ENCODE peak calls at places on chromosomes 11 and 22, in nine cellular contexts. L is lung, E is H1, O is Calu3, C is DND-41, H is fibroblast of lung, P is sigmoid colon, J is AG09309, Q is fibroblast of mammary gland. B is an unnamed sample.

GRCh38 chr11:92071660-92072059 is 153.0 kb upstream of the FAT3 start:
- DNase-seq in L (no peak), E (no peak), O (no peak), C (no peak), H (no peak), P (no peak), J (no peak), Q (no peak), B (no peak)

GRCh38 chr22:25199726-25200520 is at the start of gene CRYBB3:
- DNase-seq in L (no peak), E (no peak), O (no peak), C (no peak), H (no peak), P (no peak), J (no peak), Q (no peak), B (no peak)

GRCh38 chr22:26273011-26273675 is 103.9 kb downstream of the SEZ6L start:
- DNase-seq in L (no peak), E (no peak), O (no peak), C (no peak), H (no peak), P (no peak), J (no peak), Q (no peak), B (no peak)

GRCh38 chr11:16613401-16614381 is 124.8 kb upstream of the C11orf58 start:
- DNase-seq in L (peak; percentile 86), E (peak; percentile 92), O (peak; percentile 89), C (peak; percentile 49), H (peak; percentile 76), P (peak; percentile 89), J (peak; percentile 18), Q (peak; percentile 75), B (peak; percentile 88)

GRCh38 chr22:32684822-32685187 is 116.7 kb upstream of the TIMP3 start:
- DNase-seq in L (no peak), E (no peak), O (no peak), C (no peak), H (peak; percentile 63), P (no peak), J (no peak), Q (no peak), B (no peak)

GRCh38 chr11:111347723-111348115 is 31.4 kb downstream of the POU2AF1 start:
- DNase-seq in L (no peak), E (no peak), O (no peak), C (no peak), H (peak; percentile 46), P (no peak), J (no peak), Q (peak; percentile 93), B (no peak)

GRCh38 chr11:72789493-72790131 is 4.2 kb downstream of the STARD10 start:
- DNase-seq in L (no peak), E (no peak), O (no peak), C (no peak), H (peak; percentile 72), P (no peak), J (no peak), Q (peak; percentile 73), B (no peak)

GRCh38 chr11:65695459-65696241 is 16.4 kb upstream of the KAT5 start:
- DNase-seq in L (no peak), E (no peak), O (peak; percentile 81), C (no peak), H (no peak), P (no peak), J (no peak), Q (no peak), B (no peak)

GRCh38 chr11:75664366-75664765 is 4.5 kb downstream of the MAP6 start:
- DNase-seq in L (no peak), E (no peak), O (no peak), C (no peak), H (no peak), P (no peak), J (no peak), Q (no peak), B (no peak)

GRCh38 chr11:93541884-93542752 is 1.1 kb downstream of the SMCO4 start:
- DNase-seq in L (peak; percentile 39), E (no peak), O (peak; percentile 24), C (peak; percentile 73), H (peak; percentile 82), P (peak; percentile 78), J (no peak), Q (peak; percentile 71), B (no peak)

GRCh38 chr11:111836766-111837165 is 34.6 kb downstream of the ALG9 start:
- DNase-seq in L (no peak), E (no peak), O (no peak), C (no peak), H (peak; percentile 36), P (no peak), J (no peak), Q (peak; percentile 83), B (no peak)

GRCh38 chr11:134261000-134261399 is 7.6 kb downstream of the ACAD8 start:
- DNase-seq in L (no peak), E (no peak), O (no peak), C (no peak), H (no peak), P (no peak), J (no peak), Q (no peak), B (no peak)

GRCh38 chr22:29079218-29079901 is 6.5 kb downstream of the KREMEN1 start:
- DNase-seq in L (no peak), E (no peak), O (no peak), C (peak; percentile 84), H (peak; percentile 36), P (no peak), J (no peak), Q (no peak), B (no peak)

GRCh38 chr11:95793111-95793510 is 2.8 kb downstream of the CEP57 start:
- DNase-seq in L (no peak), E (no peak), O (no peak), C (no peak), H (no peak), P (no peak), J (no peak), Q (peak; percentile 38), B (no peak)

GRCh38 chr22:37854946-37855345 is 5.7 kb downstream of the EIF3L start:
- DNase-seq in L (no peak), E (no peak), O (no peak), C (no peak), H (no peak), P (no peak), J (no peak), Q (no peak), B (no peak)

GRCh38 chr11:83223457-83223856 is 29.9 kb downstream of the ANKRD42 start:
- DNase-seq in L (no peak), E (no peak), O (no peak), C (no peak), H (no peak), P (no peak), J (no peak), Q (no peak), B (no peak)

GRCh38 chr11:72038491-72038890 is 39.8 kb downstream of the IL18BP start:
- DNase-seq in L (peak; percentile 49), E (no peak), O (no peak), C (no peak), H (peak; percentile 75), P (peak; percentile 94), J (peak; percentile 46), Q (peak; percentile 81), B (no peak)

GRCh38 chr11:12777208-12777874 is 103.1 kb downstream of the TEAD1 start:
- DNase-seq in L (no peak), E (no peak), O (no peak), C (no peak), H (no peak), P (no peak), J (no peak), Q (peak; percentile 77), B (no peak)

DNA sequence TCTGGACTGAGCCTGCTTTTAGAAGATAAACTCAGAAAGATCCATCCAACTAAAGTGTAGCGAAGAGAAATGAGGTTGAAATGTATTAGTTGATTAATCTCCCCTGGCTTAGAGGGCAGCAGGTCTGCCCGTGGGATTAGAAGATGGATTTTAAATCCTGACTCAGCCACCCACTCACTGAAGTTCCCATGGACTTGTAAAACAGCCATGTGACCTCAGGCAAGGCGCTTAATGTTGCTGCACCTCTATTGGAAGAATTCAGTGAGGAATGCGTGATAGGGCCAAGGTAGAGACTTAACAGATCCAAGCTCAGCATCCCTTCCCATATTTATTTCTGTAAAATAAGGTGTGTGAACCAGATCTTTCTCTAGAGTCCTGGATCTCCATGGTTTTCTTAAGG is 45.1 kb upstream of the ELF5 start:
- DNase-seq in L (no peak), E (no peak), O (no peak), C (no peak), H (peak; percentile 32), P (no peak), J (no peak), Q (peak; percentile 12), B (no peak)
- TF ChIP-seq CTCF in L (no peak), E (no peak), O (no peak), C (no peak), H (no peak), P (no peak), J (no peak), Q (no peak), B (no peak)

DNA sequence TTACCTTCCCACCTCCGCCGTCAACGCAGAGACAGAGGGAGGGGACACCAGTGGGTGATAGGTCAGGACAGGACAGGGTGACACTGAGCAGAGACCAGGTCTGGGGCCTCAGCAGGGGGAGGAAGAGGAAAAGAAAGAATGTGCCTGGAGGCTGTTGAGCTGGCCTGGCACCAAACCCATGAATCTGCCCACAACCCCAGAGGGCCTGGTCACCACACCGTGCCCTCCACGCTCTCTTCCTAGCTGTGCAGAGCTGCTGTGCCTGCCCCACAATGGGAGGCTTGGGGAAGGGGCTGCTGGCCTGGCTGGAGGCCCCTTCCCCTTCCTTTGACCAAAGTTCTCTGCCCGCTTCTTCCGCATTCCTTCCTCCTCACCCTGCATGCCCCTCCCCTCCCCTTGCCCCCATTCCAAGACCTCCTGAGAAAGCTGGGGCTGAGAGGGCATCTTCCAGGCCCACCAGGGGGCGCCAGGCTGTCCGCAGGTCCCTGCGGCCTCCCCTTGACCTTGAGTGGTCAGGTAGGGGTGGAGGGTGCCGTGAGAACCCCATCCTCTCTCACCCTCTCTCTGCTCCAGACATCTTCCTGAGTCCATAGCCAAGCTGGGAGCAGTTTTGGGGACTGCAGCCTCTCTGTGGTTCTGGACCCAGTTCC is 11.0 kb upstream of the CACNA1I start:
- DNase-seq in L (no peak), E (peak; percentile 86), O (peak; percentile 65), C (no peak), H (no peak), P (no peak), J (no peak), Q (no peak), B (peak; percentile 37)
- TF ChIP-seq CTCF in L (no peak), E (peak; percentile 83), O (peak; percentile 78), C (peak; percentile 53), H (peak; percentile 14), P (no peak), J (peak; percentile 44), Q (peak; percentile 41), B (peak; percentile 59)

GRCh38 chr11:130623909-130624668 is 175.6 kb downstream of the ADAMTS15 start:
- DNase-seq in L (no peak), E (no peak), O (no peak), C (no peak), H (peak; percentile 48), P (no peak), J (no peak), Q (no peak), B (no peak)
- TF ChIP-seq CTCF in L (no peak), E (no peak), O (no peak), C (no peak), H (no peak), P (peak; percentile 27), J (no peak), Q (no peak), B (no peak)

DNA sequence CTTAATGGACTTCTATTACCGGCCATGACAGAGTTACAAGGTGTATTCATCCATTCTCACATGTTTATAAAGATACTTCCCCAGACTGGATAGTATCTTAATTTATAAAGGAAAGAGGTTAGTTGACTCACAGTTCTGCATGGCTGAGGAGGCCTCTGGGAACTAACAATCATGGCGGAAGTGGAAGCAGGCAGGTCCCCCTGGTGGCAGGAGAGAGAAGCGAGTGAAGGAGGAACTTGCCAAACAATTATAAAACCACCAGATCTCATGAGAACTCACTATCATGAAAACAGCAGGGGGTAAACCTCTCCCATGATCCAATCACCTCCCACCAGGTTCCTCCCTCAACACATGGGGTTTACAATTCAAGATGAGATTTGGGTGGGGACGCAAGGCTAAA is 170.0 kb upstream of the PDGFD start:
- DNase-seq in L (no peak), E (peak; percentile 53), O (no peak), C (no peak), H (no peak), P (no peak), J (no peak), Q (peak; percentile 19), B (no peak)
- TF ChIP-seq CTCF in L (no peak), E (peak; percentile 54), O (no peak), C (peak; percentile 30), H (no peak), P (no peak), J (peak; percentile 7), Q (peak; percentile 39), B (peak; percentile 27)